ENCODE peak calls at places on chromosome 6, in five cellular contexts. X, Z, R, Y and E are unnamed samples.

GRCh38 chr6:11810039-11810541 is 31.5 kb upstream of the ADTRP start:
- DNase-seq in X (no peak), Z (peak; percentile 74), R (no peak), Y (no peak), E (no peak)

GRCh38 chr6:142842423-142843261 is 102.3 kb downstream of the HIVEP2 start:
- DNase-seq in X (no peak), Z (no peak), R (no peak), Y (no peak), E (peak; percentile 56)

GRCh38 chr6:84546427-84546914 is 217.9 kb downstream of the TBX18 start:
- DNase-seq in X (no peak), Z (no peak), R (no peak), Y (no peak), E (no peak)

GRCh38 chr6:165031491-165031890 is 277.9 kb downstream of the C6orf118 start:
- DNase-seq in X (no peak), Z (no peak), R (no peak), Y (no peak), E (no peak)

GRCh38 chr6:17429381-17430061 is 36.1 kb downstream of the CAP2 start:
- DNase-seq in X (peak; percentile 8), Z (no peak), R (no peak), Y (no peak), E (no peak)

GRCh38 chr6:161481786-161482516 is 208.1 kb upstream of the AGPAT4 start:
- DNase-seq in X (no peak), Z (no peak), R (no peak), Y (no peak), E (no peak)

GRCh38 chr6:7532821-7533220 is 8.7 kb upstream of the DSP start:
- DNase-seq in X (no peak), Z (no peak), R (no peak), Y (no peak), E (no peak)

GRCh38 chr6:12014027-12014872 is 2.1 kb downstream of the HIVEP1 start:
- DNase-seq in X (no peak), Z (no peak), R (no peak), Y (no peak), E (no peak)

GRCh38 chr6:35483062-35483461 is 13.8 kb downstream of the TEAD3 start:
- DNase-seq in X (no peak), Z (no peak), R (no peak), Y (no peak), E (no peak)

GRCh38 chr6:134035823-134036296 is 16.6 kb downstream of the SLC2A12 start:
- DNase-seq in X (no peak), Z (peak; percentile 58), R (peak; percentile 88), Y (no peak), E (peak; percentile 67)

GRCh38 chr6:40588480-40588879 is 1.3 kb upstream of the LRFN2 start:
- DNase-seq in X (no peak), Z (no peak), R (no peak), Y (no peak), E (no peak)

GRCh38 chr6:44530209-44530909 is 142.9 kb downstream of the CDC5L start:
- DNase-seq in X (no peak), Z (no peak), R (no peak), Y (no peak), E (no peak)

GRCh38 chr6:17027441-17027840 is 74.4 kb upstream of the STMND1 start:
- DNase-seq in X (no peak), Z (no peak), R (no peak), Y (no peak), E (no peak)

GRCh38 chr6:160093946-160094345 is 27.7 kb upstream of the SLC22A1 start:
- DNase-seq in X (no peak), Z (no peak), R (no peak), Y (no peak), E (no peak)

GRCh38 chr6:31834704-31835375 is 7.3 kb downstream of the HSPA1B start:
- DNase-seq in X (peak; percentile 72), Z (peak; percentile 59), R (peak; percentile 51), Y (peak; percentile 75), E (no peak)

GRCh38 chr6:110090876-110091275 is 88.6 kb downstream of the WASF1 start:
- DNase-seq in X (no peak), Z (no peak), R (no peak), Y (no peak), E (no peak)